ENCODE peak calls at places on chromosomes 6 and 20, in six cellular contexts. F is cardiac muscle cell, J is stomach, S is AG04450, Q is HL-60, A is HCT116. C is an unnamed sample.

GRCh38 chr20:32623667-32624157 is 38.6 kb upstream of the NOL4L start:
- DNase-seq in F (no peak), J (peak; percentile 47), S (no peak), Q (no peak), A (no peak), C (no peak)

GRCh38 chr6:43735642-43736199 is 34.3 kb upstream of the VEGFA start:
- DNase-seq in F (no peak), J (no peak), S (no peak), Q (no peak), A (no peak), C (no peak)

GRCh38 chr6:89045585-89045984 is 35.0 kb upstream of the PNRC1 start:
- DNase-seq in F (peak; percentile 17), J (no peak), S (no peak), Q (no peak), A (no peak), C (no peak)

GRCh38 chr6:169981568-169981967 is 230.1 kb downstream of the ERMARD start:
- DNase-seq in F (no peak), J (no peak), S (no peak), Q (no peak), A (no peak), C (no peak)

GRCh38 chr6:167485186-167485978 is 160.5 kb downstream of the TTLL2 start:
- DNase-seq in F (peak; percentile 78), J (no peak), S (no peak), Q (no peak), A (no peak), C (no peak)

GRCh38 chr20:1930165-1930564 is 35.0 kb downstream of the SIRPA start:
- DNase-seq in F (no peak), J (no peak), S (no peak), Q (no peak), A (no peak), C (no peak)

GRCh38 chr20:41468994-41469600 is 102.5 kb upstream of the EMILIN3 start:
- DNase-seq in F (peak; percentile 10), J (no peak), S (no peak), Q (no peak), A (no peak), C (no peak)

GRCh38 chr20:15927893-15928650 is 645.2 kb downstream of the KIF16B start:
- DNase-seq in F (no peak), J (no peak), S (no peak), Q (no peak), A (no peak), C (no peak)

GRCh38 chr6:158231551-158232444 is 63.6 kb downstream of the GTF2H5 start:
- DNase-seq in F (peak; percentile 76), J (peak; percentile 78), S (no peak), Q (peak; percentile 44), A (no peak), C (peak; percentile 81)

GRCh38 chr20:45848969-45849582 is 8.1 kb downstream of the ACOT8 start:
- DNase-seq in F (no peak), J (no peak), S (no peak), Q (no peak), A (no peak), C (no peak)
- H3K27ac ChIP-seq in F (no peak overlapping the region), J (no peak overlapping the region), S (no peak overlapping the region), Q (no peak overlapping the region), A (no peak overlapping the region), C (no peak overlapping the region)

GRCh38 chr6:15287670-15288069 is 41.8 kb downstream of the JARID2 start:
- DNase-seq in F (no peak), J (no peak), S (no peak), Q (peak; percentile 77), A (no peak), C (no peak)

GRCh38 chr6:15282334-15282733 is 36.5 kb downstream of the JARID2 start:
- DNase-seq in F (no peak), J (no peak), S (no peak), Q (no peak), A (no peak), C (no peak)

GRCh38 chr6:15288856-15289255 is 43.0 kb downstream of the JARID2 start:
- DNase-seq in F (no peak), J (no peak), S (no peak), Q (no peak), A (no peak), C (no peak)

GRCh38 chr6:15283986-15284361 is 38.1 kb downstream of the JARID2 start:
- DNase-seq in F (peak; percentile 38), J (no peak), S (no peak), Q (no peak), A (no peak), C (no peak)

GRCh38 chr6:15285682-15286294 is 39.9 kb downstream of the JARID2 start:
- DNase-seq in F (no peak), J (no peak), S (no peak), Q (no peak), A (no peak), C (no peak)
- TF ChIP-seq CTCF in F (peak; percentile 20), J (no peak), S (no peak), Q (no peak), A (peak; percentile 22), C (no peak)

GRCh38 chr6:3400162-3400561 is 56.7 kb downstream of the SLC22A23 start:
- DNase-seq in F (no peak), J (no peak), S (no peak), Q (no peak), A (no peak), C (no peak)

GRCh38 chr6:3398755-3399671 is 57.8 kb downstream of the SLC22A23 start:
- DNase-seq in F (no peak), J (no peak), S (no peak), Q (no peak), A (no peak), C (no peak)

GRCh38 chr6:3396503-3397180 is 60.2 kb downstream of the SLC22A23 start:
- DNase-seq in F (no peak), J (no peak), S (no peak), Q (no peak), A (no peak), C (no peak)

GRCh38 chr6:3398165-3398562 is 58.7 kb downstream of the SLC22A23 start:
- DNase-seq in F (no peak), J (no peak), S (no peak), Q (no peak), A (no peak), C (no peak)

GRCh38 chr6:3397229-3398164 is 59.4 kb downstream of the SLC22A23 start:
- DNase-seq in F (no peak), J (no peak), S (no peak), Q (no peak), A (no peak), C (no peak)
- H3K27ac ChIP-seq in F (no peak overlapping the region), J (peak overlapping the region; percentile 30), S (no peak overlapping the region), Q (no peak overlapping the region), A (no peak overlapping the region), C (no peak overlapping the region)

GRCh38 chr6:33935439-33936080 is 131.8 kb upstream of the MLN start:
- DNase-seq in F (no peak), J (no peak), S (no peak), Q (no peak), A (no peak), C (no peak)
- TF ChIP-seq CTCF in F (no peak), J (no peak), S (no peak), Q (no peak), A (no peak), C (no peak)

DNA sequence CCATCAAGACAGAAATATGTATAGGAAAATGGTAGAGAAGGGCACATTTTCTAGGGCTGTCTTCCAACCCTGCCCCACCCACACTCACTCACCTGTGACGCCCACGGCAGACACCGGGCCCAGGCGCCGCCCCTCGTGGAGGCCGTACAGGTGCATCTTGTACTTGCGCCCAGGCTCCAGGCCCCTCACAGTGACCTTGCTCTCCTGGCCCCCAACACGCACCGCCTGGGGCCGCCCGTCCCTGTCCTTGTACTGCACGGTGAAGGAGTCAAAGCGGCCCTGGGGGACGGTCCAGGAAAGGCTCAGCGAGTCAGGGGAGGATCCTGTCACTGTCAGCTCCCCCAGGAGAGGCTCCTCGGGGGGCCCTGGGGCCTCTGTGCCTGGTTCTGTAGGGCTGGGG is 19.8 kb downstream of the CYP21A2 start:
- DNase-seq in F (no peak), J (no peak), S (no peak), Q (no peak), A (no peak), C (no peak)
- H3K27ac ChIP-seq in F (no peak overlapping the region), J (no peak overlapping the region), S (no peak overlapping the region), Q (no peak overlapping the region), A (no peak overlapping the region), C (no peak overlapping the region)

GRCh38 chr6:27601668-27602254 is 128.9 kb upstream of the ZNF184 start:
- DNase-seq in F (peak; percentile 12), J (no peak), S (no peak), Q (no peak), A (no peak), C (no peak)
- TF ChIP-seq CTCF in F (no peak), J (no peak), S (no peak), Q (no peak), A (no peak), C (no peak)

DNA sequence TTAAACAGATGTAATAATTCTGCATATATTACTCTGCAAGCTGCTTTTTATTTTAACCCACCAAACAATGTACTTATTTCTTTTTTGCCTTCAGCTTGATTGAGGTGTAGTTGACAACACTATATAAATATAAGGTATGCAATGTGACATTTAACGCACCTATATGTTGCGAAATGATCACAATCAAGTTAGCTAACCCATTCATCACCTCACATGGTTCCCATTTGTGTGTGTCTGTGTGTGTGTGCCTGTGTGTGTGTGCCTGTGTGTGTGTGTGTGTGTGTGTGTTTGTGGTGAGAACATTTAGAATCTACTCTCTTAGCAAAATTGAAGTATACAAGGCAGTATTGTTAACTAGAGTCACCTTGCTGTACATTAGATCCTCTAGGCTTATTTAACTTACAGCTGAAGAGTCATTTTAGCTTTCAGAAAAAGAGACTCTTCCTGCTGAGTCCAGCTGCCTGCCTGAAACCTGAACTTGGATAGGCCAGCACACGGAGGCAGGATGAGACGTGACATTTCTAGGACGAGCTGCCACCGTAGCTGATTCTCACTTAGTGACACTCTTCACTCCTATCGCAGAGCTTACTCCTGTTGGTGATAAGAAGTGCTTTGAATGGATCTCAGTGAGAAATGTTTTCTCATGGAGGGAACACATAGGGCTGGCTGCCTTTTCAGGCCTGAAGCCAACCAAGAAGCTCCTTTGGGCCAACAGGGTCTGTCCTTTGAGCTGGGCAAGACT is 126.5 kb upstream of the RIPOR2 start:
- DNase-seq in F (no peak), J (no peak), S (no peak), Q (no peak), A (no peak), C (no peak)
- H3K27ac ChIP-seq in F (peak overlapping the region; percentile 67), J (no peak overlapping the region), S (no peak overlapping the region), Q (no peak overlapping the region), A (no peak overlapping the region), C (no peak overlapping the region)

C was measured in psoas muscle.